ENCODE peak calls at places on chromosomes 12 and 14, in four cellular contexts. K, S, O and P are unnamed samples. For H3K4me1 and H3K27me3, the result is how much of the 10 kb centered on the place peaks cover.

GRCh38 chr14:41419709-41420108 is 187.0 kb upstream of the LRFN5 start:
- DNase-seq in K (no peak), S (no peak), O (no peak), P (no peak)

GRCh38 chr12:2580821-2581220 is 213.9 kb upstream of the FKBP4 start:
- DNase-seq in K (no peak), S (no peak), O (no peak), P (no peak)

GRCh38 chr14:59317782-59318505 is 129.5 kb downstream of the DAAM1 start:
- DNase-seq in K (no peak), S (no peak), O (no peak), P (no peak)

GRCh38 chr14:63204407-63205280 is at the start of gene RHOJ:
- DNase-seq in K (no peak), S (no peak), O (peak), P (no peak)

GRCh38 chr12:27840229-27840999 is 60.4 kb upstream of the MANSC4 start:
- DNase-seq in K (no peak), S (peak), O (no peak), P (no peak)

GRCh38 chr14:94773017-94773681 is 3.2 kb upstream of the GSC start:
- DNase-seq in K (no peak), S (no peak), O (peak), P (no peak)

GRCh38 chr12:71947645-71948105 is 9.0 kb downstream of the TPH2 start:
- DNase-seq in K (no peak), S (no peak), O (peak), P (no peak)

GRCh38 chr14:105026789-105027563 is 6.1 kb upstream of the CDCA4 start:
- DNase-seq in K (no peak), S (no peak), O (no peak), P (no peak)

GRCh38 chr12:48973992-48974673 is 2.6 kb upstream of the WNT10B start:
- DNase-seq in K (no peak), S (no peak), O (peak), P (no peak)

GRCh38 chr12:34350092-34351041 is 328.1 kb downstream of the ALG10 start:
- DNase-seq in K (no peak), S (no peak), O (no peak), P (no peak)

GRCh38 chr14:38791862-38792261 is 311.2 kb downstream of the SEC23A start:
- DNase-seq in K (no peak), S (no peak), O (peak), P (no peak)

GRCh38 chr12:106136263-106136662 is 2.5 kb downstream of the NUAK1 start:
- DNase-seq in K (peak), S (peak), O (peak), P (no peak)

GRCh38 chr14:53542692-53543091 is 389.6 kb upstream of the DDHD1 start:
- DNase-seq in K (no peak), S (no peak), O (no peak), P (no peak)

GRCh38 chr12:80313184-80313583 is 130.9 kb upstream of the PTPRQ start:
- DNase-seq in K (no peak), S (no peak), O (no peak), P (no peak)

GRCh38 chr12:95258146-95258545 is 40.5 kb downstream of the VEZT start:
- DNase-seq in K (no peak), S (no peak), O (no peak), P (no peak)

GRCh38 chr14:20002319-20002718 is 356 bp downstream of the OR4Q2 start:
- DNase-seq in K (no peak), S (no peak), O (no peak), P (no peak)

GRCh38 chr14:34036319-34036761 is 85.5 kb upstream of the EGLN3 start:
- DNase-seq in K (no peak), S (no peak), O (no peak), P (no peak)

GRCh38 chr12:27865421-27865820 is 85.4 kb upstream of the MANSC4 start:
- DNase-seq in K (no peak), S (no peak), O (no peak), P (no peak)

GRCh38 chr12:112347521-112347920 is 34.7 kb downstream of the HECTD4 start:
- DNase-seq in K (no peak), S (peak), O (no peak), P (no peak)

GRCh38 chr12:32273712-32274111 is 125.6 kb upstream of the FGD4 start:
- DNase-seq in K (peak), S (peak), O (peak), P (no peak)

GRCh38 chr14:65258391-65258790 is 154.1 kb upstream of the FUT8 start:
- DNase-seq in K (no peak), S (no peak), O (no peak), P (no peak)

GRCh38 chr12:1809606-1810140 is 10.7 kb upstream of the LRTM2 start:
- DNase-seq in K (no peak), S (no peak), O (no peak), P (no peak)

GRCh38 chr14:90970167-90970600 is 90.3 kb downstream of the RPS6KA5 start:
- DNase-seq in K (no peak), S (no peak), O (no peak), P (no peak)

GRCh38 chr12:54526800-54527630 is 22.4 kb upstream of the PDE1B start:
- DNase-seq in K (peak), S (peak), O (peak), P (peak)

GRCh38 chr14:99318091-99318958 is 46.3 kb upstream of the BCL11B start:
- DNase-seq in K (no peak), S (no peak), O (no peak), P (no peak)

GRCh38 chr12:122123051-122123760 is 44.6 kb downstream of the MLXIP start:
- DNase-seq in K (peak), S (peak), O (peak), P (peak)

GRCh38 chr12:122123761-122124145 is 45.2 kb downstream of the MLXIP start:
- DNase-seq in K (no peak), S (no peak), O (peak), P (no peak)

GRCh38 chr12:122121341-122122192 is 43.0 kb downstream of the MLXIP start:
- DNase-seq in K (no peak), S (no peak), O (peak), P (no peak)

GRCh38 chr12:122116707-122117535 is 38.4 kb downstream of the MLXIP start:
- DNase-seq in K (no peak), S (no peak), O (no peak), P (no peak)

DNA sequence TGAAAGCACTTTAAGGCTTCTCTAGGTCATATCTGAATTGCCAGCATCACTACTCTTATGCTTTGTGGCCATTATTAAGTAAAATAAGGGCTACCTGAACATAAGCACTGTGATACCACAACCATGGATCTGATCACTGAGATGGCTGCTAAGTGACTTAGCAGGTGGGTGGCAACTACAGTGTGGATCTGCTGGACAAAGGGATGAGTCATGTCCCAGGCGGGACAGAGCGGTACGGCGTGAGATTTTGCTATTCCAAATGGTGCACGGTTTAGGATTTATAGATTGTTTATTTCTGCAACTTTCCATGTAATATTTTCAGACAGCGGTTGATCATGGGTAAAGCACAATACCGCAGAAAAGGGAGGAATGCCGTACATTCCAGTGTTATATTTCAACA is 39.4 kb downstream of the MLXIP start:
- DNase-seq in K (no peak), S (no peak), O (no peak), P (no peak)
- H3K27ac ChIP-seq in K (no peak), S (no peak), O (no peak), P (no peak)

DNA sequence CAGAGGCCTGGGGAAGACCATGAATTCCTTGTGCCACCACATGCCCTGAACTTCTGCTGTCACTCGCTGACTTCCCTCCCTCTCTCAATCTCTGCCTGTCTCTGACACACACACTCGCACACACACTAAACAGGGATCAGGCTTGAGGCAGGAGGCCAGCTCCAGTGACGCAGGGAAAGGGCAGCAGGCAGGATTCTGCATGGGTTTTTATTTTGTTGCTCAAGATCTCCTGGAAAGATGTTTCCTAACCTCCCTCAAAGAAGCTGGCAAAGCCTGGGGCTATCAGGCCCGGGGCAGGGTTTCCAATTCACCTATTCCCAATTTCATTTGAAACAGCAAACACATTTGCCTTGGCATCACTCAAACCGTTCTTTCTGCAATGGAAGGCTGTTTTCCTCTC is 27.7 kb upstream of the PEX5 start:
- DNase-seq in K (no peak), S (no peak), O (no peak), P (no peak)
- H3K4me1 ChIP-seq in K (under half), S (under half), O (under half), P (under half)

DNA sequence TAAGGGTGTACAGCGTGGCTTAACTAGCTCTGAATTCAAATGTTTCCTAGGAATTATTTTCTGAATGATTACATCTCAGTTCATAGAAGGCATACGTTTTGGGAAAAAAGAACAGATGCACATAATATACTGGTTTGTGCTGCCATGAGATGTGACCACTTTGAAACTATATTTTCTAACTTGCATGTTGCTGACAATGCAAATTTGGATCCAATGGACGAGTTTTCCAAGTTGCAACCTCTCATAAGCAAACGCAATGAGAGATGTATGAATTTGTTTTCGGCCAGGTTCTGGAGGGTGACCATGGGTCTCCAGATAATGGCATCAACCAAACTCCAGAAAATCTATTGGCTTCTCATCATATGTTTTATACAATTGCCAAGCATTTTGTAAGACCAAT is 1445.4 kb downstream of the AACS start:
- DNase-seq in K (no peak), S (no peak), O (no peak), P (no peak)
- H3K27me3 ChIP-seq in K (under half), S (under half), O (under half), P (under half)

GRCh38 chr14:73273799-73274198 is 36.5 kb downstream of the PAPLN start:
- DNase-seq in K (no peak), S (no peak), O (no peak), P (no peak)
- H3K27ac ChIP-seq in K (no peak), S (no peak), O (no peak), P (no peak)

GRCh38 chr12:53073881-53074280 is 5.3 kb downstream of the SPRYD3 start:
- DNase-seq in K (no peak), S (no peak), O (no peak), P (no peak)

GRCh38 chr12:53076461-53076860 is 2.7 kb downstream of the SPRYD3 start:
- DNase-seq in K (no peak), S (no peak), O (no peak), P (no peak)

GRCh38 chr12:53074290-53074998 is 4.7 kb downstream of the SPRYD3 start:
- DNase-seq in K (no peak), S (no peak), O (no peak), P (no peak)

GRCh38 chr12:53077030-53077429 is 2.2 kb downstream of the SPRYD3 start:
- DNase-seq in K (no peak), S (no peak), O (no peak), P (no peak)

DNA sequence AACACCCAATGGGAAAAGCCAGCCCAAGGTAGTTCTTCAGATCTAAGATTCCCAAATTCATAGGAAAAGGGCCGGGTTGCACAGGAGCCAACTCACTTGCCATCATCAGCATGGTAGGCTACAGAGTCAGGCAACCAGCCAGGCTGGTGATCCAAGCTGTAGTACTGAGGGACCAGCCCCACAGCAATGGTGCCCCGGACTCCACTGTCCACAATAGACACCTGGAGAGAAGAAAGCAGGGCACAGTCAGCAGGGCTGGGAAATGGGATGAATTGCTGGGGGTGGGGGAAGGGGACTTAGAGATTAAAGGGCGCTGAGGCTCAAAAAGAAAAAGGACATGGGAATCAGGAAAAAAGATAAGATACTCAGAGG is 4.2 kb downstream of the SPRYD3 start:
- DNase-seq in K (no peak), S (no peak), O (no peak), P (no peak)
- H3K4me1 ChIP-seq in K (under half), S (under half), O (under half), P (under half)

GRCh38 chr12:114311966-114312365 is 94.0 kb downstream of the TBX5 start:
- DNase-seq in K (no peak), S (no peak), O (no peak), P (no peak)
- H3K27me3 ChIP-seq in K (under half), S (under half), O (under half), P (under half)

GRCh38 chr12:107832441-107832840 is 57.9 kb downstream of the ASCL4 start:
- DNase-seq in K (no peak), S (no peak), O (no peak), P (no peak)

GRCh38 chr12:107826276-107826675 is 51.8 kb downstream of the ASCL4 start:
- DNase-seq in K (no peak), S (no peak), O (no peak), P (no peak)

DNA sequence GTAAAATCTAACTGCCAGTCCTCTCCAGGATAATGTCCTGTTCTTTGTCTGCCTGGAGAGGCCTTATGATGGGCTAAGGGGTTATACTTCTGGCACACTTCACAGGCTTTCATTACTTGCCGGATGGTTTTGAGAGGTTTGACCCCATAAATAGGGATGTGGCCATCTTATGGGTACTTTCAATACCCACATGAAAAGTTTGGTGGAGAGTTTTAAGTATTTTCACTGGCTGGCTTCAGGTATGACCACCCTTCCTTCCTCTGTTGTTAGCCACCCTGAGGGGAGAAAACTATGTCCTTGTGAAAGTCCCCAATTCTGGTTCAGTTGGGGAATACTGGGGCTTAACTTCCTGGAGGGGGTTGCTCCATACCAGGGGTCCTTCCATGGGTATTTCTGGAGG is 54.8 kb downstream of the ASCL4 start:
- DNase-seq in K (no peak), S (no peak), O (no peak), P (no peak)
- H3K27ac ChIP-seq in K (no peak), S (no peak), O (no peak), P (no peak)

GRCh38 chr12:115451785-115452736 is 768.1 kb upstream of the TBX3 start:
- DNase-seq in K (no peak), S (peak), O (peak), P (no peak)

GRCh38 chr12:115452751-115453281 is 768.8 kb upstream of the TBX3 start:
- DNase-seq in K (no peak), S (no peak), O (peak), P (no peak)

GRCh38 chr12:115456946-115457689 is 773.1 kb upstream of the TBX3 start:
- DNase-seq in K (no peak), S (no peak), O (peak), P (no peak)

GRCh38 chr12:115457798-115458197 is 773.8 kb upstream of the TBX3 start:
- DNase-seq in K (no peak), S (no peak), O (no peak), P (no peak)

GRCh38 chr12:115455268-115455681 is 771.3 kb upstream of the TBX3 start:
- DNase-seq in K (no peak), S (no peak), O (no peak), P (no peak)
- H3K4me1 ChIP-seq in K (under half), S (under half), O (under half), P (under half)

GRCh38 chr12:102535306-102535705 is 54.9 kb upstream of the IGF1 start:
- DNase-seq in K (no peak), S (no peak), O (no peak), P (no peak)
- H3K27me3 ChIP-seq in K (under half), S (under half), O (under half), P (under half)

GRCh38 chr14:100407376-100408102 is 84.4 kb downstream of the SLC25A47 start:
- DNase-seq in K (no peak), S (no peak), O (no peak), P (no peak)
- H3K27ac ChIP-seq in K (no peak), S (no peak), O (no peak), P (no peak)